ENCODE peak calls at places on chromosomes 12 and 14, in four cellular contexts. S is A549, A is K562, O is HepG2. F is an unnamed sample.

GRCh38 chr14:57492859-57493258 is 798 bp downstream of the CCDC198 start:
- DNase-seq in O (peak), S (peak), A (no peak), F (no peak)

GRCh38 chr14:100213956-100214767 is 24.8 kb upstream of the YY1 start:
- DNase-seq in S (peak), A (peak), O (peak), F (peak)

GRCh38 chr12:27383429-27384260 is 51.0 kb downstream of the BMAL2 start:
- DNase-seq in A (peak), S (peak), O (peak), F (peak)

GRCh38 chr12:108447168-108447840 is 67.8 kb upstream of the FICD start:
- DNase-seq in S (no peak), O (no peak), A (no peak), F (no peak)

GRCh38 chr12:46371718-46372130 is 849 bp downstream of the SLC38A2 start:
- DNase-seq in O (no peak), A (peak), S (peak), F (no peak)

GRCh38 chr12:130474599-130474998 is 136.9 kb downstream of the PIWIL1 start:
- DNase-seq in A (no peak), O (no peak), S (no peak), F (no peak)

GRCh38 chr14:104431929-104432541 is 147.5 kb upstream of the C14orf180 start:
- DNase-seq in S (no peak), O (no peak), A (no peak), F (peak)

GRCh38 chr12:12645485-12645884 is 33.8 kb downstream of the CREBL2 start:
- DNase-seq in O (peak), A (peak), S (peak), F (no peak)

GRCh38 chr12:126337556-126337955 is 1272.3 kb downstream of the AACS start:
- DNase-seq in A (no peak), S (no peak), O (no peak), F (no peak)

GRCh38 chr12:81077686-81078441 is at the start of gene ACSS3:
- DNase-seq in A (no peak), O (peak), S (no peak), F (peak)

GRCh38 chr12:62834406-62834805 is 100.5 kb downstream of the PPM1H start:
- DNase-seq in O (no peak), A (peak), S (no peak), F (no peak)

GRCh38 chr12:118052324-118053070 is 8.5 kb downstream of the WSB2 start:
- DNase-seq in O (peak), A (no peak), S (peak), F (no peak)

GRCh38 chr14:59768855-59769254 is 101.7 kb downstream of the RTN1 start:
- DNase-seq in O (no peak), A (no peak), S (no peak), F (no peak)

GRCh38 chr14:58566979-58567378 is 70.8 kb upstream of the DACT1 start:
- DNase-seq in O (no peak), A (no peak), S (no peak), F (no peak)

GRCh38 chr12:14768823-14769405 is 34.4 kb downstream of the WBP11 start:
- DNase-seq in A (no peak), O (no peak), S (peak), F (peak)

GRCh38 chr12:88775742-88776151 is 195.5 kb upstream of the KITLG start:
- DNase-seq in A (no peak), O (no peak), S (no peak), F (no peak)

GRCh38 chr12:53623526-53623925 is 2.7 kb downstream of the ATF7 start:
- DNase-seq in S (peak), A (peak), O (no peak), F (no peak)

GRCh38 chr14:66281036-66281776 is 205.0 kb upstream of the CCDC196 start:
- DNase-seq in O (no peak), S (no peak), A (no peak), F (no peak)

GRCh38 chr12:8912910-8913309 is 1.4 kb upstream of the PHC1 start:
- DNase-seq in S (peak), A (peak), O (no peak), F (peak)

GRCh38 chr12:6280053-6280469 is 30.4 kb upstream of the PLEKHG6 start:
- DNase-seq in O (peak), S (peak), A (peak), F (no peak)

GRCh38 chr14:49999216-49999761 is 106.4 kb downstream of the ARF6 start:
- DNase-seq in S (peak), O (no peak), A (peak), F (no peak)

GRCh38 chr12:75891072-75891471 is 140.5 kb downstream of the PHLDA1 start:
- DNase-seq in S (no peak), A (peak), O (no peak), F (no peak)

GRCh38 chr12:14950982-14951746 is 10.2 kb downstream of the ARHGDIB start:
- DNase-seq in A (no peak), O (peak), S (no peak), F (no peak)

GRCh38 chr12:57452181-57452936 is 2.7 kb upstream of the INHBE start:
- DNase-seq in S (peak), O (no peak), A (peak), F (no peak)

GRCh38 chr14:87443787-87444186 is 549.2 kb downstream of the GALC start:
- DNase-seq in O (no peak), A (no peak), S (no peak), F (no peak)

GRCh38 chr12:6703631-6704030 is 3.0 kb upstream of the PIANP start:
- DNase-seq in S (peak), A (peak), O (peak), F (peak)

GRCh38 chr12:32298917-32299316 is 100.4 kb upstream of the FGD4 start:
- DNase-seq in O (no peak), A (no peak), S (no peak), F (no peak)

GRCh38 chr14:73634333-73634833 is 10.4 kb upstream of the DNAL1 start:
- DNase-seq in O (no peak), A (no peak), S (no peak), F (peak)

GRCh38 chr12:113340061-113340460 is 5.2 kb upstream of the SLC8B1 start:
- DNase-seq in O (no peak), A (no peak), S (no peak), F (no peak)

GRCh38 chr12:118190266-118190665 is 54.3 kb downstream of the PEBP1 start:
- DNase-seq in O (no peak), A (no peak), S (no peak), F (no peak)

GRCh38 chr14:99758121-99758871 is 34.9 kb upstream of the EML1 start:
- DNase-seq in S (peak), O (no peak), A (no peak), F (peak)

GRCh38 chr12:8047842-8048241 is 15.3 kb downstream of the FOXJ2 start:
- DNase-seq in A (no peak), O (no peak), S (no peak), F (no peak)

GRCh38 chr14:52446355-52446754 is 106.0 kb downstream of the TXNDC16 start:
- DNase-seq in S (no peak), A (no peak), O (peak), F (no peak)

GRCh38 chr14:51564986-51565604 is 86.6 kb upstream of the FRMD6 start:
- DNase-seq in S (no peak), A (no peak), O (no peak), F (no peak)

GRCh38 chr14:22918519-22918808 is 485 bp downstream of the RBM23 start:
- DNase-seq in A (no peak), O (no peak), S (no peak), F (peak)

GRCh38 chr12:11875414-11875935 is 195.3 kb upstream of the BCL2L14 start:
- DNase-seq in A (no peak), O (no peak), S (no peak), F (no peak)

GRCh38 chr12:43957732-43958131 is 121.9 kb downstream of the TMEM117 start:
- DNase-seq in S (peak), O (peak), A (peak), F (no peak)
- TF ChIP-seq HMGXB4 in S (no peak), O (no peak), A (no peak), F (no peak)

GRCh38 chr14:20603813-20604212 is 12.6 kb upstream of the RNASE12 start:
- DNase-seq in A (no peak), S (no peak), O (no peak), F (no peak)
- TF ChIP-seq HMGXB4 in A (no peak), S (no peak), O (no peak), F (no peak)

DNA sequence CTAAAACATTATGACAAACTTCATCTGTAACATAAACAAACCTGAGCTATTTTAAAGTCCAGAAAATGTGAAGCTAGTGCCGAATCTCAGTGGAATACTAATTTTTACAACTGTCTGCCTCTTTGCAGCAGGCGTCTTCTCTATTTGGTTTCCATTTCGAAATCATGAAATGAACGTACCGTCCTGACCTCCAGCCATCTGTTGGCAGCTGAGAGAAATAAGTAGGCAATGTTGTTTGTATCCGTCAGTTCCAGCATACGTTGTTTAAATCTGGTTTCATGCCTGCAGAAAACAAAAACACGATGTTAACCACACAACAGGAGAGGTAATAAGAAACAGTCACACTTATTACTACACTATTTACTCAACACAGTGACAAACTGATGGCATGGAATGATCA is 54.3 kb upstream of the KCNJ8 start:
- DNase-seq in O (no peak), A (no peak), S (no peak), F (no peak)
- TF ChIP-seq HMGXB4 in O (no peak), A (no peak), S (no peak), F (no peak)

DNA sequence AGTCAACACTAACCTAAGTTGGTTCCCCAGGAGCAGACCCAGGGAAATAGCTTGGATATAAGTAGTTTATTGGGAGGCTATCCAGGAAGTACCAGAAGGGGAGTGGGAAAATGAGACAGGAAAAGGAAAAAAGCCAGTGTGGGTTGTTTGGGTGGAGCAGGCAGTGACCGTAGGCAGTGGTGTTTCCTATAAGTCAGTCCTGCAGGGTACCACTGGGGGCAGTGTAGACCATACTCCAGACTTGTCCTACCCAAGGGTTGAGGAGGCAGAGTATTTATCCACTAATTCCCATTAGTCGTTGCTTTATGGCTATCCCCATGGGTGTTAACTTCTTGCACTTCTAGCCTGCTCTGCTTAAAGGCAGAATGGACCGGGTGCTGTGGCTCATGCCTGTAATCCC is 6.4 kb upstream of the CCDC60 start:
- DNase-seq in A (peak), O (peak), S (peak), F (peak)
- TF ChIP-seq HMGXB4 in A (no peak), O (no peak), S (no peak), F (no peak)

DNA sequence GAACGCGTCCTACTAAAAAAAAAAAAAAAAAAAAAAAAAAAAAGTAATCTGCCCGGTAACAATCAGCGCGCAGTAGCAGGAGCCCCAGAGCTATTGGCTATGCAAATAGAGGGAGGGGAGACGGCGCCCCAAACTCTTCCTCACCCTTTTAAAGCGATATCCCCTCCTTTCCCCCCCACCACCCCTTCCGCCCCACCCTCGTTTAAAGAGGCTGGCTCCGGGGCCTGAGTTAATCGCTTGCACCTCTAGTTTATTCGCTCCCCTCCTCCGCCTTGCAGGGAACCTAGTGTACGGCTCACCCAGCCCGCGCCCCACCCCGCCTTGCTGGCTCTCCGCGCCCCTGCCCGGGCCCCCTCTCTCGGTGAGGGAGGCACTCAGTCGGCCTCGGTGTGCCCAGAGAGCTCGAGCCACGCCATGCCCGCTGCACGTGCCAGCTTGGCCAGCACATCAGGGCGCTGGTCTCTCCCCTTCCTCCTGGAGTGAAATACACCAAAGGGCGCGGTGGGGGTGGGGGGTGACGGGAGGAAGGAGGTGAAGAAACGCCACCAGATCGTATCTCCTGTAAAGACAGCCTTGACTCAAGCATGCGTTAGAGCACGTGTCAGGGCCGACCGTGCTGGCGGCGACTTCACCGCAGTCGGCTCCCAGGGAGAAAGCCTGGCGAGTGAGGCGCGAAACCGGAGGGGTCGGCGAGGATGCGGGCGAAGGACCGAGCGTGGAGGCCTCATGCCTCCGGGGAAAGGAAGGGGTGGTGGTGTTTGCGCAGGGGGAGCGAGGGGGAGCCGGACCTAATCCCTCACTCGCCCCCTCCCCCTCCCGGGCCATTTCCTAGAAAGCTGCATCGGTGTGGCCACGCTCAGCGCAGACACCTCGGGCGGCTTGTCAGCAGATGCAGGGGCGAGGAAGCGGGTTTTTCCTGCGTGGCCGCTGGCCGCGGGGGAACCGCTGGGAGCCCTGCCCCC is 1.3 kb upstream of the CCND2 start:
- DNase-seq in S (no peak), O (no peak), A (peak), F (peak)
- TF ChIP-seq HMGXB4 in S (no peak), O (no peak), A (no peak), F (peak)

GRCh38 chr14:77181124-77181602 is 435 bp upstream of the TMEM63C start:
- DNase-seq in O (no peak), A (no peak), S (no peak), F (no peak)
- TF ChIP-seq HMGXB4 in O (no peak), A (no peak), S (no peak), F (no peak)